ENCODE peak calls at places on chromosomes 11 and 22, in eight cellular contexts. C is HCEC 1CT; D is NCI-H446; X is substantia nigra; P is OCI-LY7; A is sciatic nerve; B is stimulated activated CD4-positive, alpha-beta T cell treated with anti-CD3 and anti-CD28 coated beads, Interleukin-1b, Interleukin-23, amount 100 ng/mL, for 24 hours; F is NCI-H1417. Y is an unnamed sample.

GRCh38 chr11:128814856-128815705 is 52.0 kb downstream of the KCNJ1 start:
- DNase-seq in P (no peak), F (no peak), A (peak; percentile 82), C (peak; percentile 61), D (no peak), X (no peak), B (no peak), Y (no peak)

GRCh38 chr22:46038516-46039430 is 61.8 kb upstream of the WNT7B start:
- DNase-seq in A (peak; percentile 60), F (no peak), D (no peak), C (no peak), X (no peak), P (no peak), B (no peak), Y (no peak)

GRCh38 chr22:49956418-49956770 is 4.2 kb upstream of the PIM3 start:
- DNase-seq in F (no peak), P (no peak), B (no peak), A (no peak), X (no peak), D (no peak), C (no peak), Y (no peak)

GRCh38 chr11:61172353-61172752 is 11.1 kb upstream of the VPS37C start:
- DNase-seq in B (no peak), C (no peak), P (no peak), D (no peak), A (peak; percentile 14), F (no peak), X (no peak), Y (no peak)

GRCh38 chr11:95596011-95596489 is 193.5 kb downstream of the FAM76B start:
- DNase-seq in X (no peak), D (no peak), P (no peak), F (no peak), A (no peak), B (no peak), C (peak; percentile 22), Y (no peak)

GRCh38 chr11:128763224-128763623 is 69.4 kb downstream of the FLI1 start:
- DNase-seq in D (no peak), A (no peak), C (no peak), P (no peak), B (no peak), F (no peak), X (no peak), Y (no peak)

GRCh38 chr11:110094298-110095073 is 1.3 kb downstream of the ZC3H12C start:
- DNase-seq in F (no peak), D (no peak), P (no peak), X (no peak), C (no peak), A (no peak), B (no peak), Y (no peak)

GRCh38 chr11:83006877-83007330 is 64.8 kb downstream of the RAB30 start:
- DNase-seq in P (peak; percentile 25), F (no peak), C (no peak), X (no peak), D (no peak), A (no peak), B (no peak), Y (no peak)

GRCh38 chr22:50184004-50184461 is 1.7 kb upstream of the TRABD start:
- DNase-seq in P (no peak), A (peak; percentile 85), C (peak; percentile 48), D (no peak), B (no peak), X (peak; percentile 41), F (no peak), Y (no peak)

GRCh38 chr11:96339704-96340554 is 3.1 kb downstream of the MAML2 start:
- DNase-seq in B (no peak), F (no peak), A (no peak), D (no peak), X (peak; percentile 70), P (no peak), C (no peak), Y (no peak)

GRCh38 chr11:33987975-33988580 is 63.5 kb upstream of the CAPRIN1 start:
- DNase-seq in F (peak; percentile 85), P (peak; percentile 84), A (peak; percentile 85), B (peak; percentile 62), D (peak; percentile 84), X (peak; percentile 66), C (peak; percentile 76), Y (peak; percentile 85)

GRCh38 chr22:39236321-39237275 is 8.2 kb downstream of the PDGFB start:
- DNase-seq in C (no peak), D (no peak), F (peak; percentile 84), P (no peak), A (no peak), B (no peak), X (no peak), Y (no peak)

GRCh38 chr11:103297900-103298299 is 188.7 kb downstream of the DYNC2H1 start:
- DNase-seq in F (no peak), A (no peak), X (no peak), C (no peak), B (no peak), P (no peak), D (no peak), Y (no peak)

GRCh38 chr11:46047520-46047919 is 73.7 kb downstream of the PHF21A start:
- DNase-seq in B (no peak), A (no peak), P (no peak), F (no peak), D (no peak), C (no peak), X (no peak), Y (no peak)

GRCh38 chr22:37126383-37126782 is 16.9 kb upstream of the TMPRSS6 start:
- DNase-seq in B (no peak), D (no peak), A (no peak), X (no peak), P (no peak), F (no peak), C (no peak), Y (no peak)

GRCh38 chr11:71367756-71368155 is 80.4 kb downstream of the DHCR7 start:
- DNase-seq in B (no peak), D (no peak), C (no peak), P (no peak), X (no peak), F (no peak), A (no peak), Y (no peak)

GRCh38 chr11:119486016-119486415 is 63.0 kb upstream of the THY1 start:
- DNase-seq in C (no peak), X (no peak), F (no peak), B (no peak), D (no peak), P (no peak), A (no peak), Y (no peak)

GRCh38 chr22:49479566-49479965 is 348.1 kb downstream of the BRD1 start:
- DNase-seq in P (no peak), A (no peak), C (no peak), D (no peak), B (no peak), F (no peak), X (no peak), Y (no peak)

GRCh38 chr22:19874307-19875060 is 19.8 kb upstream of the GNB1L start:
- DNase-seq in F (peak; percentile 88), P (no peak), B (no peak), X (no peak), D (no peak), C (no peak), A (peak; percentile 66), Y (no peak)